ENCODE peak calls at places on chromosomes 2 and 18, in four cellular contexts. K, E, M and G are unnamed samples.

GRCh38 chr2:119068154-119068725 is 90.3 kb downstream of the C1QL2 start:
- DNase-seq in K (no peak), M (no peak), E (no peak), G (no peak)

GRCh38 chr2:220424561-220424960 is 797.1 kb downstream of the SLC4A3 start:
- DNase-seq in M (no peak), E (no peak), K (no peak), G (no peak)

GRCh38 chr2:74379851-74380789 is at the start of gene DCTN1:
- DNase-seq in M (peak), K (no peak), E (peak), G (no peak)

GRCh38 chr2:197435598-197436435 is 989 bp upstream of the SF3B1 start:
- DNase-seq in M (peak), E (peak), K (no peak), G (no peak)

GRCh38 chr2:50004667-50005066 is 850.4 kb upstream of the FSHR start:
- DNase-seq in M (no peak), K (no peak), E (no peak), G (peak)

GRCh38 chr2:226766352-226767055 is 33.1 kb downstream of the IRS1 start:
- DNase-seq in M (no peak), K (no peak), E (no peak), G (no peak)

GRCh38 chr18:78782951-78783563 is 196.6 kb upstream of the SALL3 start:
- DNase-seq in K (no peak), M (no peak), E (no peak), G (no peak)

GRCh38 chr18:22439447-22439846 is 21.7 kb upstream of the CTAGE1 start:
- DNase-seq in E (no peak), K (no peak), M (no peak), G (no peak)

GRCh38 chr2:25066455-25066854 is 24.6 kb downstream of the EFR3B start:
- DNase-seq in E (no peak), K (no peak), M (no peak), G (no peak)

GRCh38 chr18:56522826-56523225 is 115.6 kb downstream of the TXNL1 start:
- DNase-seq in K (no peak), E (no peak), M (no peak), G (no peak)

GRCh38 chr2:239252433-239253200 is 148.2 kb downstream of the HDAC4 start:
- DNase-seq in E (no peak), K (no peak), M (no peak), G (no peak)

GRCh38 chr2:98935111-98935770 is 784 bp downstream of the CRACDL start:
- DNase-seq in E (no peak), M (no peak), K (no peak), G (no peak)

GRCh38 chr18:79367480-79367879 is 28.2 kb upstream of the NFATC1 start:
- DNase-seq in E (no peak), K (no peak), M (no peak), G (no peak)

GRCh38 chr2:157056200-157056676 is 201.3 kb upstream of the GALNT5 start:
- DNase-seq in E (no peak), K (peak), M (peak), G (no peak)

GRCh38 chr2:233456111-233456510 is 101.8 kb downstream of the DGKD start:
- DNase-seq in M (no peak), K (no peak), E (no peak), G (no peak)

GRCh38 chr2:82796132-82796531 is 1662.9 kb downstream of the SUCLG1 start:
- DNase-seq in E (no peak), M (no peak), K (no peak), G (no peak)

GRCh38 chr2:177688844-177689243 is 296.3 kb downstream of the AGPS start:
- DNase-seq in K (no peak), E (no peak), M (no peak), G (no peak)

GRCh38 chr2:219496781-219497494 is 1.8 kb upstream of the GMPPA start:
- DNase-seq in M (no peak), K (no peak), E (no peak), G (no peak)

GRCh38 chr18:14971461-14972185 is 223.7 kb downstream of the ANKRD30B start:
- DNase-seq in M (no peak), K (no peak), E (no peak), G (no peak)

GRCh38 chr18:27136208-27136535 is 48.9 kb downstream of the CHST9 start:
- DNase-seq in M (peak), E (no peak), K (no peak), G (no peak)

GRCh38 chr2:174830561-174830960 is 66.3 kb upstream of the CHRNA1 start:
- DNase-seq in E (no peak), M (no peak), K (no peak), G (no peak)

GRCh38 chr2:70115646-70116442 is 28.6 kb downstream of the PCBP1 start:
- DNase-seq in E (peak), M (no peak), K (no peak), G (no peak)

GRCh38 chr18:34806527-34806926 is 96.4 kb downstream of the DTNA start:
- DNase-seq in M (no peak), E (no peak), K (no peak), G (no peak)

GRCh38 chr2:218773881-218774280 is 8.1 kb upstream of the CYP27A1 start:
- DNase-seq in M (no peak), K (no peak), E (no peak), G (no peak)

GRCh38 chr18:12391487-12392136 is 14.6 kb upstream of the AFG3L2 start:
- DNase-seq in E (peak), K (peak), M (peak), G (no peak)

GRCh38 chr18:55546873-55547704 is 40.9 kb downstream of the TCF4 start:
- DNase-seq in E (no peak), K (no peak), M (no peak), G (no peak)

DNA sequence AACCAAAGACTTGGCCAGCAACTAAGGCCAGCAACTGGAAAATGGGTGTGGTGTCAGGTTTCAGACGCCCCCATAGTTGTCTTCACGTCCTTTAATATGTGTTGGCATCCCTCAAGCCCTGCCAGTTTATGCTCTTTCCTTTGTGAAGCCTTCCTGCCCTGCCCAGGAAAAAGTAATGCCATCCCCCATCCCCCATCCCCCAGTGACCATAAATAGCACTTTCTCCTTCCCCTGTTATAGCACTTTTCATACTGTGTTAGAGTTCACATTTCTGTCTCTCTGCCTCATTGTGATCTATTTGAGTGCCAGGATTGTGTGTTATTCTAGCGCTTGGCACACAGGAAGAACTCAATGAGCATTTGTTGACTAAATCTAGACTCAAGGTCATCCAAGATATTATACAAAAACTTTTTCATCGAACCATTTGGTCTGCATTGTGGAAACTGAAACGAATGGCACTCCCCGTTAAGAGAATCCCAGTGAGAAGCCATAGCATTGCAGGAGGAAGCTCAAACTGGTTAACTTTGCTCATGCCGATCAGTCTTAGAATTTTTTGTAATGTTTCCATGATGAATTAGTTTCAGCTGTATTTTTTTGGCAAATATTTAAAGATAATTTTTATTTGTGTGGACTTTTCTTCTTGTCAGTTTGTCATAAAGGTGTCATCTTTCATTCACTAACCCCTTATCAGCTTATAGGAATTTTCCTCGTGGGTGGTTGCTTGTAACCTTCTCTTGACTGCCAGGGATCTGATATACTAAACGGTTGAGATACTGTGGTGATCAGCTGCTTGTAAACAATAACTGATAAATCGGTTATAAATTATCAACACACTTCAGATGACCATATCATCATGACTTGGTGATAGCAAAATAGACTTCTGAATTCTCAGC is 15.7 kb downstream of the CRIM1 start:
- DNase-seq in M (peak), K (no peak), E (no peak), G (no peak)
- TF ChIP-seq ZNF274 in M (no peak), K (no peak), E (no peak), G (no peak)

GRCh38 chr2:3644246-3644525 is 13.8 kb upstream of the ALLC start:
- DNase-seq in E (no peak), K (no peak), M (no peak), G (no peak)

GRCh38 chr2:3641841-3642421 is 16.1 kb upstream of the ALLC start:
- DNase-seq in M (no peak), K (no peak), E (no peak), G (peak)

GRCh38 chr2:3643371-3644245 is 14.4 kb upstream of the ALLC start:
- DNase-seq in M (no peak), E (no peak), K (no peak), G (no peak)

GRCh38 chr2:3641181-3641580 is 16.8 kb upstream of the ALLC start:
- DNase-seq in M (no peak), K (no peak), E (no peak), G (no peak)

DNA sequence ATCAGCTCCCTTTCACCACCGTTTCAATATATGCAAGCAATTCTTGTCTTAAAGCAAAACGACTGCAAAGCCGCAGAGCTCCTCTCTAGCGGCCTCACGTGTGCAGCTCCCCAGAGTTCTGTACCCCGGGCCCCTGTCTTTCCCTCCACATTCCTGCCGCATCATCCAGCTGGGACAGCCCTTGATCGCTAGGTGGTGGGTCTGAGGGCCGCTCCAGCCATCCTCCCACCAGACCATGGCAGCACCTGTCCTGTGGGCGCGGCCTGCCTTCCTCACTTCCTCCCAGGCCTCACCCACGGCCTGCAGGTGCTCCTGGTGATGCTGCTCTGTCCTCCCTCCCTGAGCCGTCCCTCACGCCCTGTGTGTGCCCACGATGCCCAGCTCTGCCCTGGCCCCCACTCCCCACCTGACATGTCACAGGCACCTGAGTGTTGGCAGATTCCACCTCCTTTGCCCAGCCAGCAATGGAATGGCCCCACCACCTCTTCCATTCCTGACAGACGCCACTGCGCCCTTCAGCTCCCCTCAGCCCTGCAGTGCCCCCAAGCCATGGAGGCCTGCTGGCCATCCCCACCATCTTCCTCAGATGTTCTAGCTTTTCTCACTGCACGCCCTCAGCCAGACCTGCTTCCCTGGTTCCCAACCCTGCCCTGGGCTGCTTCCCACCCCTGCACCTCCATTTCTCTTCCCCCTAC is 15.3 kb upstream of the ALLC start:
- DNase-seq in E (no peak), M (no peak), K (no peak), G (peak)
- TF ChIP-seq ZNF274 in E (no peak), M (no peak), K (no peak), G (no peak)

GRCh38 chr2:10901160-10901559 is 10.6 kb upstream of the KCNF1 start:
- DNase-seq in M (no peak), E (no peak), K (peak), G (no peak)
- TF ChIP-seq ZNF274 in M (no peak), E (no peak), K (no peak), G (no peak)

GRCh38 chr2:2272841-2273240 is 58.2 kb downstream of the MYT1L start:
- DNase-seq in M (no peak), E (no peak), K (no peak), G (no peak)

GRCh38 chr2:2270808-2271415 is 60.2 kb downstream of the MYT1L start:
- DNase-seq in E (no peak), M (no peak), K (no peak), G (no peak)

GRCh38 chr2:2269426-2269825 is 61.6 kb downstream of the MYT1L start:
- DNase-seq in M (no peak), E (no peak), K (no peak), G (no peak)

GRCh38 chr2:2271471-2271941 is 59.6 kb downstream of the MYT1L start:
- DNase-seq in K (no peak), M (no peak), E (no peak), G (no peak)

GRCh38 chr2:2269989-2270562 is 61.0 kb downstream of the MYT1L start:
- DNase-seq in K (no peak), E (no peak), M (no peak), G (no peak)
- TF ChIP-seq ZNF274 in K (no peak), E (no peak), M (no peak), G (no peak)

DNA sequence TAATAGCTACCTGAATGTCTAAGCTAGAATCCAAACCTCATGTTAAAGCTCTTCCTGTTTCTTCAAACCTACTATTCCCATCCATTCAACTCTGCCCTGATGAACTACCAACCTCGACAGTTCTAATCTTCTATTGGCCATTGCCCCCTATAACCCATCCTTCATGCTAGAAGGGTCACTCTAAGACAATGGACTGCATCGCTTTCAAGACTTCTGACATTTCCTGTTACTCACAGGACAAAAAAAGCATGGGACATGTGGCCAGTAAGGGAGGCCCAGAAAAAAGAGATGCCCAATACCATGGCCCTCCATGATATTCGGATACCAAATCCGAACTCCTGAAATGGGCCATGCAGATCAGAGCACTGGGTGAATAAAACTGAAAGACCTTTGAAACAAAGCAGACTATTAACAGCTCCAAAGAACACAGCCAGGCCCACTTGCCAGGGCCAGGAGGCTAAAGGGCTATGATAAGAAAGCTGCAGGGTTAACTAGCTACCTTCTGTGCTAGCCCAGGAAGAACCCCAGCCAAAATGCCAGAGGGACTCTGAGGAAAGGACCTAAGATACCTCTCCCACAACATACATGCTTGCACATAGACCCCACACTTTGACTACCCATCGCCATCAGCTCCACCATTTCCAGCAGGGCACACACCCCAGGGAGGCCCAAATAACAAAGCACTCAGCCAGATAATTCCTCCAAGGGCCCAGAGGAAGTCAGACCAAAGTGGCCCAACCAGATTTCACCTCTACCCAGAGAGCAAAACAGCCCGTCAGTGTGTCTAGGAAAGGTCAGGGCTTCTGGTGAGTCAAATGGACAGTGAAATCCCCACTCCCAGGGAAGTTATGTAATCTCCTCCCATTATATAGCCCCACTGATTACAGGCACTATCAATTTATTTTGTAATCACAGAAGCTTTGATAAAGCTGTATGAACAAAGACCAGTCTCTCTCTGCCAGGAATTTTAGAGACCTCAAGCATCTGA is 4.3 kb downstream of the B4GALT6 start:
- DNase-seq in E (no peak), M (no peak), K (no peak), G (no peak)
- TF ChIP-seq ZNF274 in E (no peak), M (no peak), K (no peak), G (no peak)

GRCh38 chr2:205270689-205271088 is 411.6 kb upstream of the NRP2 start:
- DNase-seq in M (peak), K (no peak), E (no peak), G (no peak)
- TF ChIP-seq ZNF274 in M (no peak), K (no peak), E (no peak), G (no peak)

DNA sequence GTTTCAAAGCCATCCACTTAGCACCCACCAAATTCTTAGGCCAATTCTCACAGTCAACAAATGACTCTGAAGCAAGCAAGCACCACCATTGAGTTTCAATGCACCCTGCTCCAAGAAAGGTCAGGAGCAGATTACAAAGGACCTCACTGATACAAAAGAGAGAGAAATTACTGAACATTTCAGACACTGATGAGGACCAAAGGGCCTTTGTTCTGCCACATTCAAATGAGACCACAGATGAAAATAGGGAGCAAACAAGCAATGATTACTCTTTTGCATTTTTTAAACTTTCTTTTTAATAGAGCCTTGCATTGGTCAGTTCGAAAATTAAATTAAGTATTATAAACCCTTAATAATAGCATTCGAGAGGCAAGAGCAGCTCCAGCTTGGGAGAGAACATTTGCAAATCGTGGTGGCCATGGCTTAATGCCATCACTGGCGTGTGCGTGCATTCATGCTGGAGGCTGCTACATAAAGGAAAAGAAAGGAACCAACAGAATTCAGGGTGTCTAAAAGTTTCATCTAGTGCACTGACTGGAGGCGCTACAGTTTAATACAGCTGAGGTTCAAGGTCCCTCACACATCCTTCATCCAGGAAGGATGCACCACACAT is 87.5 kb downstream of the KLF7 start:
- DNase-seq in K (no peak), M (no peak), E (no peak), G (no peak)
- TF ChIP-seq ZNF274 in K (no peak), M (no peak), E (no peak), G (no peak)